ENCODE peak calls at places on chromosomes 12 and 14, in ten cellular contexts. One of them, this sample, is unnamed.

GRCh38 chr12:132386926-132387497 is 57.6 kb upstream of the GALNT9 start:
- DNase-seq in heart right ventricle: no peak
- DNase-seq in T-helper 2 cell: no peak
- DNase-seq in bronchial epithelial cell: no peak
- DNase-seq in NCI-H2171 treated with DMSO at 0.1 percent for 48 hours: no peak
- DNase-seq in GM13976: no peak
- DNase-seq in effector CD4-positive, alpha-beta T cell: no peak
- DNase-seq in HTR-8/SVneo: no peak
- DNase-seq in COR-L47: no peak
- DNase-seq in effector memory CD8-positive, alpha-beta T cell: no peak
- DNase-seq in this sample: no peak

GRCh38 chr14:77761205-77761931 is 412 bp upstream of the SNW1 start:
- DNase-seq in T-helper 2 cell: peak; percentile 97
- DNase-seq in COR-L47: peak; percentile 10
- DNase-seq in heart right ventricle: peak; percentile 15
- DNase-seq in HTR-8/SVneo: peak; percentile 37
- DNase-seq in GM13976: peak; percentile 42
- DNase-seq in effector CD4-positive, alpha-beta T cell: no peak
- DNase-seq in bronchial epithelial cell: peak; percentile 94
- DNase-seq in NCI-H2171 treated with DMSO at 0.1 percent for 48 hours: peak; percentile 53
- DNase-seq in effector memory CD8-positive, alpha-beta T cell: no peak
- DNase-seq in this sample: no peak

GRCh38 chr12:104263580-104264358 is 39.8 kb upstream of the EID3 start:
- DNase-seq in effector CD4-positive, alpha-beta T cell: no peak
- DNase-seq in HTR-8/SVneo: no peak
- DNase-seq in GM13976: no peak
- DNase-seq in NCI-H2171 treated with DMSO at 0.1 percent for 48 hours: peak; percentile 98
- DNase-seq in T-helper 2 cell: no peak
- DNase-seq in COR-L47: no peak
- DNase-seq in effector memory CD8-positive, alpha-beta T cell: no peak
- DNase-seq in heart right ventricle: no peak
- DNase-seq in bronchial epithelial cell: peak; percentile 99
- DNase-seq in this sample: no peak

GRCh38 chr12:123997033-123997822 is 24.2 kb downstream of the ZNF664 start:
- DNase-seq in GM13976: no peak
- DNase-seq in bronchial epithelial cell: no peak
- DNase-seq in COR-L47: no peak
- DNase-seq in effector memory CD8-positive, alpha-beta T cell: no peak
- DNase-seq in HTR-8/SVneo: no peak
- DNase-seq in effector CD4-positive, alpha-beta T cell: no peak
- DNase-seq in NCI-H2171 treated with DMSO at 0.1 percent for 48 hours: no peak
- DNase-seq in heart right ventricle: no peak
- DNase-seq in T-helper 2 cell: no peak
- DNase-seq in this sample: no peak

GRCh38 chr12:90216815-90217214 is 508.2 kb upstream of the ATP2B1 start:
- DNase-seq in COR-L47: no peak
- DNase-seq in HTR-8/SVneo: no peak
- DNase-seq in T-helper 2 cell: no peak
- DNase-seq in NCI-H2171 treated with DMSO at 0.1 percent for 48 hours: no peak
- DNase-seq in GM13976: no peak
- DNase-seq in effector memory CD8-positive, alpha-beta T cell: no peak
- DNase-seq in bronchial epithelial cell: peak; percentile 23
- DNase-seq in effector CD4-positive, alpha-beta T cell: no peak
- DNase-seq in heart right ventricle: no peak
- DNase-seq in this sample: no peak

GRCh38 chr12:64718649-64719048 is 40.6 kb downstream of the GNS start:
- DNase-seq in NCI-H2171 treated with DMSO at 0.1 percent for 48 hours: no peak
- DNase-seq in heart right ventricle: no peak
- DNase-seq in COR-L47: no peak
- DNase-seq in T-helper 2 cell: no peak
- DNase-seq in HTR-8/SVneo: no peak
- DNase-seq in effector CD4-positive, alpha-beta T cell: no peak
- DNase-seq in GM13976: no peak
- DNase-seq in effector memory CD8-positive, alpha-beta T cell: no peak
- DNase-seq in bronchial epithelial cell: no peak
- DNase-seq in this sample: no peak

GRCh38 chr12:98582093-98582492 is 11.4 kb upstream of the SLC25A3 start:
- DNase-seq in T-helper 2 cell: no peak
- DNase-seq in effector CD4-positive, alpha-beta T cell: no peak
- DNase-seq in HTR-8/SVneo: no peak
- DNase-seq in GM13976: no peak
- DNase-seq in bronchial epithelial cell: no peak
- DNase-seq in COR-L47: no peak
- DNase-seq in heart right ventricle: no peak
- DNase-seq in effector memory CD8-positive, alpha-beta T cell: no peak
- DNase-seq in NCI-H2171 treated with DMSO at 0.1 percent for 48 hours: no peak
- DNase-seq in this sample: no peak

GRCh38 chr12:119804011-119804641 is 73.0 kb downstream of the CIT start:
- DNase-seq in effector CD4-positive, alpha-beta T cell: no peak
- DNase-seq in NCI-H2171 treated with DMSO at 0.1 percent for 48 hours: peak; percentile 71
- DNase-seq in COR-L47: no peak
- DNase-seq in effector memory CD8-positive, alpha-beta T cell: no peak
- DNase-seq in T-helper 2 cell: no peak
- DNase-seq in bronchial epithelial cell: peak; percentile 78
- DNase-seq in heart right ventricle: peak; percentile 51
- DNase-seq in GM13976: peak; percentile 36
- DNase-seq in HTR-8/SVneo: peak; percentile 76
- DNase-seq in this sample: no peak

GRCh38 chr12:81976661-81977060 is 217.5 kb upstream of the PPFIA2 start:
- DNase-seq in heart right ventricle: no peak
- DNase-seq in HTR-8/SVneo: no peak
- DNase-seq in COR-L47: no peak
- DNase-seq in T-helper 2 cell: no peak
- DNase-seq in bronchial epithelial cell: no peak
- DNase-seq in GM13976: no peak
- DNase-seq in NCI-H2171 treated with DMSO at 0.1 percent for 48 hours: no peak
- DNase-seq in effector memory CD8-positive, alpha-beta T cell: no peak
- DNase-seq in effector CD4-positive, alpha-beta T cell: no peak
- DNase-seq in this sample: no peak

GRCh38 chr12:76083246-76083735 is 1.2 kb downstream of the NAP1L1 start:
- DNase-seq in NCI-H2171 treated with DMSO at 0.1 percent for 48 hours: no peak
- DNase-seq in bronchial epithelial cell: no peak
- DNase-seq in GM13976: no peak
- DNase-seq in heart right ventricle: no peak
- DNase-seq in HTR-8/SVneo: no peak
- DNase-seq in T-helper 2 cell: no peak
- DNase-seq in effector CD4-positive, alpha-beta T cell: no peak
- DNase-seq in effector memory CD8-positive, alpha-beta T cell: no peak
- DNase-seq in COR-L47: no peak
- DNase-seq in this sample: no peak

GRCh38 chr12:11553871-11554533 is 95.5 kb upstream of the ETV6 start:
- DNase-seq in effector memory CD8-positive, alpha-beta T cell: peak; percentile 39
- DNase-seq in COR-L47: no peak
- DNase-seq in HTR-8/SVneo: peak; percentile 65
- DNase-seq in GM13976: peak; percentile 71
- DNase-seq in bronchial epithelial cell: peak; percentile 65
- DNase-seq in T-helper 2 cell: peak; percentile 82
- DNase-seq in NCI-H2171 treated with DMSO at 0.1 percent for 48 hours: peak; percentile 32
- DNase-seq in heart right ventricle: no peak
- DNase-seq in effector CD4-positive, alpha-beta T cell: peak; percentile 44
- DNase-seq in this sample: no peak

GRCh38 chr14:53955671-53956426 is 776 bp downstream of the BMP4 start:
- DNase-seq in bronchial epithelial cell: no peak
- DNase-seq in effector CD4-positive, alpha-beta T cell: no peak
- DNase-seq in NCI-H2171 treated with DMSO at 0.1 percent for 48 hours: peak; percentile 2
- DNase-seq in effector memory CD8-positive, alpha-beta T cell: no peak
- DNase-seq in T-helper 2 cell: peak; percentile 49
- DNase-seq in GM13976: peak; percentile 59
- DNase-seq in HTR-8/SVneo: no peak
- DNase-seq in heart right ventricle: peak; percentile 75
- DNase-seq in COR-L47: no peak
- DNase-seq in this sample: no peak

GRCh38 chr12:115313929-115314328 is 630.0 kb upstream of the TBX3 start:
- DNase-seq in COR-L47: no peak
- DNase-seq in bronchial epithelial cell: peak; percentile 85
- DNase-seq in effector CD4-positive, alpha-beta T cell: no peak
- DNase-seq in heart right ventricle: no peak
- DNase-seq in NCI-H2171 treated with DMSO at 0.1 percent for 48 hours: no peak
- DNase-seq in GM13976: no peak
- DNase-seq in T-helper 2 cell: no peak
- DNase-seq in effector memory CD8-positive, alpha-beta T cell: no peak
- DNase-seq in HTR-8/SVneo: peak; percentile 26
- DNase-seq in this sample: no peak

GRCh38 chr14:68762944-68763831 is 29.7 kb downstream of the ZFP36L1 start:
- DNase-seq in bronchial epithelial cell: no peak
- DNase-seq in effector CD4-positive, alpha-beta T cell: no peak
- DNase-seq in T-helper 2 cell: no peak
- DNase-seq in COR-L47: no peak
- DNase-seq in NCI-H2171 treated with DMSO at 0.1 percent for 48 hours: peak; percentile 36
- DNase-seq in effector memory CD8-positive, alpha-beta T cell: no peak
- DNase-seq in GM13976: no peak
- DNase-seq in HTR-8/SVneo: peak; percentile 95
- DNase-seq in heart right ventricle: peak; percentile 80
- DNase-seq in this sample: no peak

GRCh38 chr14:60327447-60328331 is 78.7 kb downstream of the PPM1A start:
- DNase-seq in GM13976: peak; percentile 74
- DNase-seq in bronchial epithelial cell: no peak
- DNase-seq in heart right ventricle: peak; percentile 23
- DNase-seq in T-helper 2 cell: peak; percentile 49
- DNase-seq in effector CD4-positive, alpha-beta T cell: no peak
- DNase-seq in effector memory CD8-positive, alpha-beta T cell: no peak
- DNase-seq in NCI-H2171 treated with DMSO at 0.1 percent for 48 hours: no peak
- DNase-seq in COR-L47: peak; percentile 62
- DNase-seq in HTR-8/SVneo: no peak
- DNase-seq in this sample: no peak

GRCh38 chr12:72453079-72453478 is 180.9 kb downstream of the TRHDE start:
- DNase-seq in effector CD4-positive, alpha-beta T cell: no peak
- DNase-seq in bronchial epithelial cell: no peak
- DNase-seq in NCI-H2171 treated with DMSO at 0.1 percent for 48 hours: no peak
- DNase-seq in COR-L47: no peak
- DNase-seq in effector memory CD8-positive, alpha-beta T cell: no peak
- DNase-seq in HTR-8/SVneo: no peak
- DNase-seq in T-helper 2 cell: no peak
- DNase-seq in heart right ventricle: no peak
- DNase-seq in GM13976: no peak
- DNase-seq in this sample: no peak

GRCh38 chr12:25806271-25806670 is 152.2 kb upstream of the RASSF8 start:
- DNase-seq in T-helper 2 cell: peak; percentile 4
- DNase-seq in heart right ventricle: no peak
- DNase-seq in NCI-H2171 treated with DMSO at 0.1 percent for 48 hours: no peak
- DNase-seq in COR-L47: no peak
- DNase-seq in effector memory CD8-positive, alpha-beta T cell: no peak
- DNase-seq in effector CD4-positive, alpha-beta T cell: no peak
- DNase-seq in GM13976: no peak
- DNase-seq in bronchial epithelial cell: peak; percentile 33
- DNase-seq in HTR-8/SVneo: no peak
- DNase-seq in this sample: no peak

GRCh38 chr12:56991319-56991906 is 14.9 kb downstream of the ZBTB39 start:
- DNase-seq in T-helper 2 cell: no peak
- DNase-seq in effector memory CD8-positive, alpha-beta T cell: no peak
- DNase-seq in effector CD4-positive, alpha-beta T cell: no peak
- DNase-seq in NCI-H2171 treated with DMSO at 0.1 percent for 48 hours: no peak
- DNase-seq in bronchial epithelial cell: no peak
- DNase-seq in heart right ventricle: peak; percentile 50
- DNase-seq in GM13976: no peak
- DNase-seq in HTR-8/SVneo: no peak
- DNase-seq in COR-L47: no peak
- DNase-seq in this sample: no peak

GRCh38 chr14:21846227-21846885 is 172.7 kb upstream of the OR4E1 start:
- DNase-seq in NCI-H2171 treated with DMSO at 0.1 percent for 48 hours: peak; percentile 69
- DNase-seq in HTR-8/SVneo: no peak
- DNase-seq in effector CD4-positive, alpha-beta T cell: peak; percentile 59
- DNase-seq in bronchial epithelial cell: no peak
- DNase-seq in COR-L47: peak; percentile 3
- DNase-seq in effector memory CD8-positive, alpha-beta T cell: peak; percentile 55
- DNase-seq in GM13976: peak; percentile 26
- DNase-seq in T-helper 2 cell: peak; percentile 65
- DNase-seq in heart right ventricle: no peak
- DNase-seq in this sample: peak; percentile 53

GRCh38 chr14:78319411-78319810 is 149.2 kb downstream of the NRXN3 start:
- DNase-seq in effector memory CD8-positive, alpha-beta T cell: no peak
- DNase-seq in HTR-8/SVneo: no peak
- DNase-seq in bronchial epithelial cell: no peak
- DNase-seq in COR-L47: peak; percentile 44
- DNase-seq in NCI-H2171 treated with DMSO at 0.1 percent for 48 hours: no peak
- DNase-seq in effector CD4-positive, alpha-beta T cell: no peak
- DNase-seq in T-helper 2 cell: no peak
- DNase-seq in heart right ventricle: no peak
- DNase-seq in GM13976: no peak
- DNase-seq in this sample: no peak

GRCh38 chr12:2487278-2487677 is 307.5 kb upstream of the FKBP4 start:
- DNase-seq in NCI-H2171 treated with DMSO at 0.1 percent for 48 hours: no peak
- DNase-seq in heart right ventricle: no peak
- DNase-seq in GM13976: no peak
- DNase-seq in effector CD4-positive, alpha-beta T cell: no peak
- DNase-seq in T-helper 2 cell: no peak
- DNase-seq in bronchial epithelial cell: no peak
- DNase-seq in COR-L47: no peak
- DNase-seq in HTR-8/SVneo: no peak
- DNase-seq in effector memory CD8-positive, alpha-beta T cell: no peak
- DNase-seq in this sample: no peak

GRCh38 chr12:51067229-51067628 is 16.2 kb downstream of the CSRNP2 start:
- DNase-seq in NCI-H2171 treated with DMSO at 0.1 percent for 48 hours: no peak
- DNase-seq in HTR-8/SVneo: no peak
- DNase-seq in T-helper 2 cell: no peak
- DNase-seq in effector memory CD8-positive, alpha-beta T cell: no peak
- DNase-seq in COR-L47: no peak
- DNase-seq in effector CD4-positive, alpha-beta T cell: no peak
- DNase-seq in bronchial epithelial cell: no peak
- DNase-seq in heart right ventricle: no peak
- DNase-seq in GM13976: no peak
- DNase-seq in this sample: no peak

GRCh38 chr14:67166450-67166853 is 22.8 kb upstream of the GARIN2 start:
- DNase-seq in bronchial epithelial cell: peak; percentile 40
- DNase-seq in T-helper 2 cell: peak; percentile 65
- DNase-seq in GM13976: peak; percentile 34
- DNase-seq in heart right ventricle: no peak
- DNase-seq in effector CD4-positive, alpha-beta T cell: peak; percentile 11
- DNase-seq in COR-L47: no peak
- DNase-seq in HTR-8/SVneo: peak; percentile 83
- DNase-seq in effector memory CD8-positive, alpha-beta T cell: no peak
- DNase-seq in NCI-H2171 treated with DMSO at 0.1 percent for 48 hours: peak; percentile 32
- DNase-seq in this sample: no peak

GRCh38 chr14:101588990-101589389 is 27.7 kb downstream of the DIO3 start:
- DNase-seq in heart right ventricle: no peak
- DNase-seq in NCI-H2171 treated with DMSO at 0.1 percent for 48 hours: no peak
- DNase-seq in HTR-8/SVneo: no peak
- DNase-seq in COR-L47: no peak
- DNase-seq in bronchial epithelial cell: no peak
- DNase-seq in GM13976: no peak
- DNase-seq in T-helper 2 cell: no peak
- DNase-seq in effector CD4-positive, alpha-beta T cell: no peak
- DNase-seq in effector memory CD8-positive, alpha-beta T cell: no peak
- DNase-seq in this sample: no peak